ENCODE peak calls at places on chromosomes 3 and 15, in seven cellular contexts. F is HCT116, O is HepG2, K is H1, Y is SK-N-SH, X is GM12878, S is K562. I is an unnamed sample.

GRCh38 chr3:129576514-129577345 is 29.7 kb downstream of the PLXND1 start:
- DNase-seq in F (no peak), O (peak), K (no peak), Y (no peak), X (peak), S (no peak), I (peak)

GRCh38 chr15:80404057-80404718 is at the start of gene ARNT2:
- DNase-seq in F (no peak), O (no peak), K (no peak), Y (peak), X (no peak), S (no peak), I (peak)

GRCh38 chr3:16522820-16523219 is 9.3 kb upstream of the RFTN1 start:
- DNase-seq in F (no peak), O (no peak), K (no peak), Y (no peak), X (no peak), S (no peak), I (no peak)

GRCh38 chr15:52261498-52262242 is 33.9 kb downstream of the MYO5C start:
- DNase-seq in F (peak), O (no peak), K (peak), Y (peak), X (peak), S (no peak), I (no peak)

GRCh38 chr3:101266566-101266965 is 53.8 kb downstream of the IMPG2 start:
- DNase-seq in F (no peak), O (no peak), K (no peak), Y (no peak), X (no peak), S (no peak), I (no peak)

GRCh38 chr15:86611392-86612040 is 531.8 kb downstream of the AGBL1 start:
- DNase-seq in F (no peak), O (no peak), K (no peak), Y (no peak), X (no peak), S (no peak), I (no peak)

GRCh38 chr15:26197719-26198118 is 334.6 kb upstream of the ATP10A start:
- DNase-seq in F (no peak), O (no peak), K (no peak), Y (no peak), X (no peak), S (no peak), I (no peak)

GRCh38 chr3:171285287-171285686 is 174.9 kb downstream of the TNIK start:
- DNase-seq in F (no peak), O (no peak), K (no peak), Y (no peak), X (peak), S (no peak), I (no peak)

GRCh38 chr3:33636125-33636855 is 81.8 kb downstream of the CLASP2 start:
- DNase-seq in F (peak), O (peak), K (no peak), Y (peak), X (no peak), S (peak), I (peak)

GRCh38 chr3:63993653-63994079 is 29.6 kb downstream of the PSMD6 start:
- DNase-seq in F (peak), O (peak), K (peak), Y (peak), X (no peak), S (peak), I (peak)

GRCh38 chr3:13574798-13575451 is 26.0 kb downstream of the FBLN2 start:
- DNase-seq in F (no peak), O (no peak), K (no peak), Y (no peak), X (no peak), S (peak), I (no peak)

GRCh38 chr3:24520941-24521305 is 26.3 kb upstream of the THRB start:
- DNase-seq in F (no peak), O (peak), K (no peak), Y (no peak), X (no peak), S (no peak), I (peak)

GRCh38 chr15:100598655-100599054 is 3.3 kb downstream of the LINS1 start:
- DNase-seq in F (no peak), O (no peak), K (no peak), Y (no peak), X (no peak), S (no peak), I (no peak)

GRCh38 chr15:90829942-90830440 is 38.4 kb upstream of the FURIN start:
- DNase-seq in F (no peak), O (no peak), K (no peak), Y (no peak), X (no peak), S (no peak), I (no peak)

GRCh38 chr3:10504161-10505049 is 981 bp downstream of the ATP2B2 start:
- DNase-seq in F (no peak), O (no peak), K (no peak), Y (peak), X (no peak), S (no peak), I (no peak)

GRCh38 chr3:197466586-197467399 is 89.0 kb downstream of the BDH1 start:
- DNase-seq in F (no peak), O (no peak), K (no peak), Y (peak), X (no peak), S (no peak), I (no peak)

GRCh38 chr3:177478170-177478859 is 281.0 kb upstream of the TBL1XR1 start:
- DNase-seq in F (peak), O (peak), K (no peak), Y (no peak), X (no peak), S (no peak), I (peak)

GRCh38 chr3:142053244-142053643 is 96.1 kb downstream of the TFDP2 start:
- DNase-seq in F (no peak), O (no peak), K (no peak), Y (no peak), X (no peak), S (no peak), I (no peak)

GRCh38 chr15:93033434-93034045 is 55.5 kb downstream of the RGMA start:
- DNase-seq in F (no peak), O (no peak), K (no peak), Y (peak), X (no peak), S (no peak), I (no peak)

GRCh38 chr3:29525254-29525881 is 244.5 kb downstream of the RBMS3 start:
- DNase-seq in F (no peak), O (peak), K (no peak), Y (no peak), X (no peak), S (no peak), I (no peak)

GRCh38 chr3:42935472-42935871 is 29.5 kb downstream of the ZNF662 start:
- DNase-seq in F (no peak), O (no peak), K (no peak), Y (no peak), X (no peak), S (no peak), I (no peak)

GRCh38 chr15:72962054-72962702 is 90.1 kb upstream of the NEO1 start:
- DNase-seq in F (no peak), O (no peak), K (no peak), Y (no peak), X (no peak), S (no peak), I (no peak)

GRCh38 chr3:79339846-79340245 is 428.0 kb downstream of the ROBO1 start:
- DNase-seq in F (no peak), O (no peak), K (no peak), Y (no peak), X (no peak), S (no peak), I (no peak)

GRCh38 chr3:183287301-183287971 is 34.4 kb downstream of the B3GNT5 start:
- DNase-seq in F (no peak), O (no peak), K (no peak), Y (no peak), X (no peak), S (peak), I (no peak)
- TF ChIP-seq JUND in F (no peak), O (no peak), K (no peak), Y (no peak), X (no peak), S (peak), I (no peak)

DNA sequence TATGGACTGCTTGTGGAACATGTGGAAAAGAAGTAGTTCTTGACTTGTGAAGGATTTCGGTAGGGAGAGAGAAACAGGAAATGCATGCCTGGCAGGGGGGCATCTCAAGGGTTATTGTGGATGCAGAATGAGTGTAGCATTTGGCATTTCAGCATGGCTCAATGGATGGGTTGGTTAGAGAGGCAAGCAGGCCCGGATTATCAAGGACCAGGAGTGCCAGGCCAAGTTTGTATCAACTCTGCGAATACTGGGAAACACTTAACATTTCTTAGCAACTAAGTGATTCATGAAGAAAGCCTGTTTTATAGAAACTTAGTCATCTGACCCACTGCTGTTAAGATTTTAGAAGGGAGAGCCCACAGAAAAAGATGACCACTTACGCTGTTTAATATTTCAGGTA is 33.6 kb downstream of the KIF15 start:
- DNase-seq in F (no peak), O (no peak), K (no peak), Y (no peak), X (no peak), S (no peak), I (no peak)
- TF ChIP-seq JUND in F (no peak), O (no peak), K (no peak), Y (no peak), X (no peak), S (no peak), I (no peak)

GRCh38 chr15:78302579-78302978 is 3.2 kb upstream of the SKIC8 start:
- DNase-seq in F (no peak), O (no peak), K (no peak), Y (no peak), X (no peak), S (no peak), I (no peak)
- TF ChIP-seq JUND in F (no peak), O (no peak), K (no peak), Y (peak), X (peak), S (peak), I (no peak)

GRCh38 chr15:65805019-65805738 is 13.1 kb upstream of the DENND4A start:
- DNase-seq in F (no peak), O (peak), K (no peak), Y (peak), X (no peak), S (peak), I (no peak)
- TF ChIP-seq JUND in F (no peak), O (no peak), K (no peak), Y (no peak), X (no peak), S (peak), I (no peak)

DNA sequence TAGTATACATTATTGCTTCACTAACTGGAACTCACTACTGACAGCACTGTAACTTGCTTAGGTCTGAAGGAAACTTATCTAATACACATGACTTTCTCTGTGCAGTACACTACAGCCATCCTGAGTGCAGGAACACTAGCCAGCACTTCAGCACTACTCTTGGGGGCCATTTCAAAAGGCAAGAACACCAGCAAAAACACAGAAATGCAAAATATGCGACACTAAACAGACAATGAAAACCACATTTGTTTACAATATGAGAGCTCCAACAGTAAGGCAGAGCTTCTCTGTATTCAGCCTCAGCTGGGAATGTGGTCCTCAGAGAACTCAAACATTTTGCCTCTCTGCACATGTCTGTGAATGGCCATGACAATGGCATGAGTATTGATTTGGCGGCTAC is 109.6 kb downstream of the ARRDC4 start:
- DNase-seq in F (no peak), O (no peak), K (no peak), Y (no peak), X (no peak), S (no peak), I (no peak)
- TF ChIP-seq JUND in F (no peak), O (no peak), K (no peak), Y (no peak), X (no peak), S (no peak), I (no peak)

GRCh38 chr3:114499986-114500385 is 206.2 kb downstream of the TIGIT start:
- DNase-seq in F (no peak), O (no peak), K (no peak), Y (no peak), X (peak), S (no peak), I (no peak)
- TF ChIP-seq JUND in F (no peak), O (no peak), K (no peak), Y (no peak), X (no peak), S (no peak), I (no peak)

GRCh38 chr15:85455851-85456250 is 75.4 kb downstream of the AKAP13 start:
- DNase-seq in F (no peak), O (no peak), K (no peak), Y (no peak), X (no peak), S (no peak), I (no peak)

GRCh38 chr15:85451099-85451700 is 70.8 kb downstream of the AKAP13 start:
- DNase-seq in F (no peak), O (no peak), K (no peak), Y (no peak), X (no peak), S (no peak), I (no peak)

GRCh38 chr15:85454403-85454802 is 74.0 kb downstream of the AKAP13 start:
- DNase-seq in F (no peak), O (no peak), K (no peak), Y (no peak), X (no peak), S (no peak), I (no peak)

GRCh38 chr15:85452436-85452835 is 72.0 kb downstream of the AKAP13 start:
- DNase-seq in F (no peak), O (no peak), K (no peak), Y (no peak), X (no peak), S (no peak), I (no peak)

DNA sequence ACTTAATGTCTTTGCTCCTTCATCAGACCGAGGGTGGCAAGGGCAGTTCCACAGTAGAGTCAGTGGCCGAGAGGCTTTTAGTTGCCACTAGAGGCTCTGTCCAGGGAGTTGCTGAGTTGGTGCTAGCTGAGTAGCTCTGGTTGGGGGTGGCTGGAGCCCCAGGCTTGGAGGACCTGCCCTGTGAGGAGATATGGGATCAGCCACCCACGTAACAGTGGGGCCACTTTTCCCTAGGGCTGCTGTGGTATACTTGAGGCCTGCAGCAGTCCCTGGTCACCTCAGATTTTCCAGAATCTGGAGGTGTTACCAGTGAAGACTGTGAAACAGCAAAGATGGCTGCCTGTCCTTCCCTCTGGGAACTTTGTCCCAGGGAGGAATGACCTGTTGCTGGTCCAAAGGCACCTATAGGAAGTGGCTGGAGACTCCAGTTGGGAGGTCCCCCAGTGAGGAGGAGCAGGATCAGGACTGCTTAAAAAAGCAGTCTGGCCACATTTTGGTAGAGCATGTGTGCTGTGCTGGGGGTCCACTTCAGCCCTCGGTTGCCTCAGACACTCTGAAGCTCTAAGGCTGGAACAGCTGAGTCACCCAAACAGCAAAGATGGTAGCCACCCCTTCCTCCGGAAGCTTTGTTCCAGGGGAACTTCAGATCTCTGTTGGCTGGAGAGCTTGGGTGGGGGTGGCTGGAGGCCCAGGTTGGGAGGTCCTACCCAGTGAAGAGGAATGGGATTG is 72.9 kb downstream of the AKAP13 start:
- DNase-seq in F (no peak), O (no peak), K (no peak), Y (no peak), X (no peak), S (no peak), I (no peak)
- TF ChIP-seq JUND in F (no peak), O (no peak), K (no peak), Y (no peak), X (no peak), S (no peak), I (no peak)

DNA sequence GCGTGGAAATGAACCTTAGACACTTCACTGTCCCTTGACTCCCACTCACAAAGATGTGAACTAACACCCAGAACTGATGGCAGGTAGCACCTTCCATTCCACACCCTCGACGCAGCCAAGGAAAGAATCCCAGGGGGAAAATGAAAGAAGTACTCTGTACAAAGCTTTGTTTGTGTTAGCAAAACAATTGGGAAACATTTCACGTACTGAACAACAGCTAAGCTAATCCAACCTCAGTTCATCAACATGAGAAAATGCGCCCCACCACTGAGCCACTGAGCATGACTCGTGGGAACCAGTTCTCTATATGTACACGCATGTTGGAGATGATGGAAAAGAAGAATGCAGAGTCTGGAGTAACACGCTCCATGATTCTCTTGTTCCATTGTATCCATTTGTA is 32.0 kb downstream of the CORO2B start:
- DNase-seq in F (no peak), O (no peak), K (no peak), Y (no peak), X (no peak), S (no peak), I (no peak)
- TF ChIP-seq JUND in F (no peak), O (no peak), K (no peak), Y (no peak), X (no peak), S (no peak), I (no peak)

DNA sequence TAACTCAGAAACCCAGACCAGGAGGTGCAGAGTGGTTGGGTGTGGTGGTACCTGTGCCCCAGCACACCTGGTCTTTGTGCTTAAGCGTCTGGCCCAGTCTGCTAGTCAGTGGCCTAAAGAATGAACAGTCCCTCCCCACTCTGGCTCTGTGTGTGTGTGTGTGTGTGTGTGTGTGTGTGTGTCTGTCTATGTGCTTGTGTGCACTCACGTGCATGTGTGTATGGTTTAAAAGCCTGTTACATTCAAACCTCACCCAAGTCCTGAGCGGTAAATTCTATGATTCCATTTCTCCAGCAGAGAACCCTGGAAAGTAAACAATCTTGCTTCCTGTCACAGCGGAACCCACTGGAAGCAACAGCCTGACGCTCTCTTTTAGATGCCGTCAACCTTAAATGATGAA is 34.2 kb downstream of the EDEM1 start:
- DNase-seq in F (no peak), O (no peak), K (no peak), Y (no peak), X (no peak), S (no peak), I (no peak)
- TF ChIP-seq JUND in F (no peak), O (no peak), K (no peak), Y (no peak), X (no peak), S (no peak), I (no peak)

GRCh38 chr15:56940388-56940787 is 21.9 kb downstream of the TCF12 start:
- DNase-seq in F (no peak), O (no peak), K (no peak), Y (no peak), X (no peak), S (no peak), I (no peak)

GRCh38 chr15:56946150-56946549 is 27.7 kb downstream of the TCF12 start:
- DNase-seq in F (no peak), O (no peak), K (no peak), Y (no peak), X (no peak), S (no peak), I (no peak)

GRCh38 chr15:56944485-56944884 is 26.0 kb downstream of the TCF12 start:
- DNase-seq in F (no peak), O (no peak), K (no peak), Y (no peak), X (no peak), S (no peak), I (no peak)

GRCh38 chr15:56942118-56942517 is 23.7 kb downstream of the TCF12 start:
- DNase-seq in F (no peak), O (no peak), K (no peak), Y (no peak), X (no peak), S (no peak), I (no peak)

DNA sequence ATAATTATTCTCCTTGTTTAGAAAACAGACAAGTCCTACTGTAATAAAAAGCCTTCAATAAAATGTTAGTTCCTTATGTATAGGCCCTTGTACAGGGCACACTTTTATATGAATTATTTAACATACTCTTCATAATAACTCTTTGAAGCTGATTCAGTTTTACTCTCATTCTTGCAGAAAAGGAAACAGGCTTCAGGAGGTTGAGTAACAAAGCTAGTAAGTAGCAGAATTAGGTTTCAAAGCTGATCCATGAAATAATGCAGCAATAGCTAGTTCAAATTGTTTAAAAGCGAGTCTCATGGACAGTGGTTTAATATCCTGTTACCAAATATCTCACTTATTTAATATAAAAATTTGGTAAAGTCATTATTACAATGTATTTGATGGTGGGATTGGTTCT is 25.0 kb downstream of the TCF12 start:
- DNase-seq in F (no peak), O (no peak), K (no peak), Y (no peak), X (no peak), S (no peak), I (no peak)
- TF ChIP-seq JUND in F (no peak), O (no peak), K (no peak), Y (no peak), X (no peak), S (no peak), I (no peak)

I was measured in T47D.